ENCODE peak calls at places on chromosomes 7 and 10, in six cellular contexts. Y, P, O, Z, S and V are unnamed samples.
A peak's percentile ranks its signal among the peaks of the same experiment; 100 is the strongest.

GRCh38 chr10:35640951-35641429 is 1.1 kb downstream of the FZD8 start:
- DNase-seq in Y (peak; percentile 9), P (no peak), O (peak; percentile 71), Z (peak; percentile 21), S (no peak), V (no peak)

GRCh38 chr10:127125331-127125730 is 71.1 kb downstream of the INSYN2A start:
- DNase-seq in Y (no peak), P (no peak), O (no peak), Z (no peak), S (no peak), V (no peak)

GRCh38 chr10:13834581-13835286 is 248.0 kb downstream of the PRPF18 start:
- DNase-seq in Y (no peak), P (no peak), O (no peak), Z (no peak), S (no peak), V (no peak)

GRCh38 chr7:94679341-94679740 is 23.4 kb upstream of the SGCE start:
- DNase-seq in Y (no peak), P (no peak), O (no peak), Z (no peak), S (no peak), V (no peak)

GRCh38 chr10:57689898-57690297 is 577.8 kb downstream of the IPMK start:
- DNase-seq in Y (no peak), P (no peak), O (no peak), Z (no peak), S (no peak), V (no peak)

GRCh38 chr10:71927669-71928592 is 36.3 kb upstream of the CHST3 start:
- DNase-seq in Y (no peak), P (no peak), O (no peak), Z (no peak), S (no peak), V (no peak)

GRCh38 chr7:55533050-55533728 is 39.1 kb downstream of the VOPP1 start:
- DNase-seq in Y (peak; percentile 63), P (peak; percentile 76), O (peak; percentile 83), Z (peak; percentile 64), S (peak; percentile 56), V (peak; percentile 54)

GRCh38 chr7:140447841-140448240 is 31.5 kb downstream of the MKRN1 start:
- DNase-seq in Y (no peak), P (no peak), O (no peak), Z (no peak), S (no peak), V (no peak)

GRCh38 chr7:18096087-18096486 is 68.4 kb upstream of the PRPS1L1 start:
- DNase-seq in Y (no peak), P (no peak), O (no peak), Z (no peak), S (no peak), V (no peak)

GRCh38 chr10:106942035-106942662 is 222.4 kb downstream of the SORCS1 start:
- DNase-seq in Y (no peak), P (no peak), O (peak; percentile 14), Z (no peak), S (no peak), V (no peak)

GRCh38 chr10:93622942-93623341 is 10.6 kb downstream of the PDE6C start:
- DNase-seq in Y (no peak), P (no peak), O (no peak), Z (no peak), S (no peak), V (no peak)

GRCh38 chr7:69018200-69018599 is 580.1 kb upstream of the AUTS2 start:
- DNase-seq in Y (no peak), P (no peak), O (no peak), Z (no peak), S (no peak), V (no peak)